ENCODE peak calls at places on chromosomes 16 and 17, in six cellular contexts. C, R, D, S, E and K are unnamed samples.

GRCh38 chr17:45242015-45242414 is 19.9 kb downstream of the SPATA32 start:
- DNase-seq in C (no peak), R (no peak), D (no peak), S (no peak), E (no peak), K (no peak)

GRCh38 chr17:41211845-41212466 is 14.5 kb upstream of the KRTAP9-2 start:
- DNase-seq in C (peak), R (no peak), D (no peak), S (no peak), E (no peak), K (no peak)

GRCh38 chr16:56346131-56346890 is 79.0 kb downstream of the AMFR start:
- DNase-seq in C (no peak), R (no peak), D (no peak), S (no peak), E (no peak), K (no peak)

GRCh38 chr16:50473375-50473945 is 74.7 kb upstream of the NKD1 start:
- DNase-seq in C (no peak), R (peak), D (peak), S (no peak), E (peak), K (peak)

GRCh38 chr17:43085489-43085888 is 39.7 kb downstream of the BRCA1 start:
- DNase-seq in C (peak), R (peak), D (no peak), S (peak), E (peak), K (no peak)

GRCh38 chr17:39606434-39607056 is 1.2 kb downstream of the NEUROD2 start:
- DNase-seq in C (peak), R (no peak), D (no peak), S (no peak), E (no peak), K (no peak)

GRCh38 chr16:30084816-30085159 is 6.9 kb downstream of the TBX6 start:
- DNase-seq in C (no peak), R (no peak), D (no peak), S (no peak), E (no peak), K (no peak)

GRCh38 chr17:50365649-50366393 is 7.2 kb downstream of the MRPL27 start:
- DNase-seq in C (no peak), R (no peak), D (no peak), S (no peak), E (no peak), K (no peak)

GRCh38 chr16:86874141-86874540 is 295.8 kb downstream of the FOXL1 start:
- DNase-seq in C (no peak), R (no peak), D (no peak), S (peak), E (peak), K (peak)

GRCh38 chr17:37519241-37519985 is 29.7 kb downstream of the DUSP14 start:
- DNase-seq in C (no peak), R (no peak), D (no peak), S (no peak), E (peak), K (no peak)

GRCh38 chr17:43879723-43880419 is 27.5 kb downstream of the MPP2 start:
- DNase-seq in C (no peak), R (no peak), D (no peak), S (no peak), E (no peak), K (no peak)

GRCh38 chr17:32519769-32520701 is 33.2 kb downstream of the CDK5R1 start:
- DNase-seq in C (no peak), R (peak), D (peak), S (peak), E (no peak), K (no peak)

GRCh38 chr16:3623642-3624041 is 12.2 kb upstream of the SLX4 start:
- DNase-seq in C (no peak), R (no peak), D (no peak), S (no peak), E (no peak), K (no peak)

GRCh38 chr16:88491001-88491559 is 38.0 kb downstream of the ZFPM1 start:
- DNase-seq in C (no peak), R (no peak), D (no peak), S (no peak), E (no peak), K (no peak)

GRCh38 chr16:527015-527903 is at the start of gene CAPN15:
- DNase-seq in C (peak), R (peak), D (peak), S (peak), E (peak), K (peak)

GRCh38 chr17:79950711-79951110 is 85.0 kb downstream of the TBC1D16 start:
- DNase-seq in C (no peak), R (no peak), D (no peak), S (no peak), E (no peak), K (no peak)

GRCh38 chr17:45372325-45372869 is 55.6 kb upstream of the MAP3K14 start:
- DNase-seq in C (peak), R (no peak), D (no peak), S (no peak), E (no peak), K (no peak)

GRCh38 chr17:18258356-18259038 is at the start of gene FLII:
- DNase-seq in C (peak), R (peak), D (no peak), S (peak), E (peak), K (peak)

GRCh38 chr16:53080345-53081031 is 25.7 kb downstream of the CHD9 start:
- DNase-seq in C (peak), R (no peak), D (no peak), S (peak), E (no peak), K (no peak)

GRCh38 chr17:75504347-75505151 is 10.8 kb downstream of the CASKIN2 start:
- DNase-seq in C (peak), R (peak), D (no peak), S (no peak), E (peak), K (peak)

GRCh38 chr17:27340990-27341595 is 47.2 kb downstream of the WSB1 start:
- DNase-seq in C (no peak), R (no peak), D (no peak), S (no peak), E (no peak), K (no peak)

GRCh38 chr17:75447951-75448856 is 8.2 kb upstream of the TMEM94 start:
- DNase-seq in C (no peak), R (peak), D (no peak), S (no peak), E (peak), K (no peak)

GRCh38 chr17:40456396-40456951 is 13.2 kb downstream of the IGFBP4 start:
- DNase-seq in C (peak), R (no peak), D (no peak), S (no peak), E (no peak), K (no peak)

GRCh38 chr16:11672206-11673090 is 4.2 kb downstream of the SNN start:
- DNase-seq in C (no peak), R (no peak), D (peak), S (no peak), E (no peak), K (peak)

GRCh38 chr16:56603589-56603988 is 4.8 kb upstream of the MT2A start:
- DNase-seq in C (peak), R (peak), D (no peak), S (peak), E (peak), K (peak)

GRCh38 chr17:66403846-66404597 is 101.6 kb downstream of the PRKCA start:
- DNase-seq in C (no peak), R (no peak), D (no peak), S (no peak), E (no peak), K (no peak)

GRCh38 chr17:81980752-81981239 is 3.4 kb downstream of the ASPSCR1 start:
- DNase-seq in C (no peak), R (no peak), D (no peak), S (no peak), E (peak), K (no peak)

GRCh38 chr16:71526111-71526998 is at the start of gene CHST4:
- DNase-seq in C (peak), R (no peak), D (no peak), S (no peak), E (peak), K (peak)
- H3K4me3 ChIP-seq in C (no peak), R (no peak), D (no peak), S (no peak), E (no peak), K (peak)

GRCh38 chr17:1643999-1644492 is 1.5 kb downstream of the SCARF1 start:
- DNase-seq in C (no peak), R (no peak), D (no peak), S (peak), E (no peak), K (no peak)

GRCh38 chr17:1645207-1646171 is at the start of gene SCARF1:
- DNase-seq in C (no peak), R (no peak), D (no peak), S (peak), E (no peak), K (no peak)

GRCh38 chr17:1641065-1641403 is 4.5 kb downstream of the SCARF1 start:
- DNase-seq in C (no peak), R (no peak), D (no peak), S (no peak), E (no peak), K (no peak)

GRCh38 chr17:1644493-1645206 is 882 bp downstream of the SCARF1 start:
- DNase-seq in C (no peak), R (no peak), D (peak), S (peak), E (no peak), K (peak)

GRCh38 chr17:1643293-1643998 is 2.1 kb downstream of the SCARF1 start:
- DNase-seq in C (peak), R (no peak), D (no peak), S (no peak), E (no peak), K (peak)
- TF ChIP-seq POLR2A in C (no peak), R (no peak), D (peak), S (no peak), E (no peak), K (no peak)

DNA sequence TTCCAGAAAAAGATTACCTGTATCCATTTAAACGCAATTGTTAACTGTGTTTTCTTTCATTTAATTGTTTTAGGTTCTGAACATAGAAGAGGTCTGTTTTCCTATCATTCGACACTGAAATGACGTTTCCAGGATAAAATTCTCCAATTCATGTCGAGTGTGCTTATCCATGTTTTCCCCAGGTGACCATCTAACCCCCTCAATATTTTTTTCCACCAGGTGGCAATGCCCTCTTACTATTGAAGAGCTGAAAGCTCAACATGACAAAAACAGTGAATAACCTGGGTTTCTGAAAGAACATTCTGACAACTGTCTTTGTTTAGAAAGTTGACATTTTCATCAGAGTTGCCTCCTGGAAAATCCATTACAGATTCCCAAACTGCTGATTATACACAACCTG is 948.7 kb downstream of the KCNJ2 start:
- DNase-seq in C (peak), R (no peak), D (no peak), S (no peak), E (no peak), K (no peak)
- TF ChIP-seq MYC in C (no peak), R (no peak), D (no peak), S (no peak), E (no peak), K (no peak)

DNA sequence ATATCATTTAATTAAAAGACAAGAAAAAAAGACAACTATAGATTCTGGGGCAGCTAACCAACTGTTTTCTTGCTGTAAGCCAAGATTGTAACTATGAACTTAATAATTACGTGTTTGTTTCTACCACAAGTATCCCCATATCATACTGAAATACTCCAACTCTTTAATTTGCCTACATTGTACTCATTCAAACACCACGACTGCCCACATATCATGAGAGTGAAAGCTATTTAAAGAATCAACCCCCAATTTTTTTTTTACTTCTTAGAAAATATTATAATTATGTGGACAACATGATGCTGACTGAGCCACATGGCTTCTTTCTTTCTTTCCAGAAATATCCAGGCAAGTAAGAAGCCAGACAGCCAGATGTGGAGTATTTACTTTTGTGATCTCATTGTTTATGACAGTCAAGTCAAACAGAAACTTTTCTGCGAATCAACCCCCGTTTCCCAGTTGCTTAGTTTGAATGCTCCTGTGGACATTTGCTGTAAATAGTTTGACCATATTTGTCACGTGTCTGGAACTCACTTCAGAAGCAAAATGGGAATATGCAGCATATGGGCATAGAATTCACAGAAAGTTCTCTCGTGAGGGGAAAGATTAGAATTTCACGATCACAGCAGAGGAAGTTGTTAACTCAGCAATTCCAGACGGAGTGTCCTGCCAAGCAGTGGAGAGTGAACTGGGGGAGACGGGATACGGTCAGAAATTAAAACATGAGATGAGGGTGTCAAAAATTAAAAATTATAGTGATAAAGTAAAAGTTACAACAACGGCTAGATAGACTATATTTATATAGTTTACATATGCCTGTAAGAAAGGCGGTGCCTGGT is 126.7 kb upstream of the PSMD7 start:
- DNase-seq in C (peak), R (no peak), D (no peak), S (peak), E (no peak), K (no peak)
- H3K4me3 ChIP-seq in C (no peak), R (no peak), D (no peak), S (no peak), E (no peak), K (no peak)

GRCh38 chr17:7889166-7889584 is 586 bp downstream of the CHD3 start:
- DNase-seq in C (peak), R (peak), D (no peak), S (peak), E (peak), K (no peak)

GRCh38 chr17:7887038-7887481 is 1.5 kb upstream of the CHD3 start:
- DNase-seq in C (no peak), R (no peak), D (no peak), S (no peak), E (no peak), K (no peak)

GRCh38 chr17:7886227-7887037 is 2.2 kb upstream of the CHD3 start:
- DNase-seq in C (peak), R (no peak), D (no peak), S (peak), E (peak), K (peak)

GRCh38 chr17:7888184-7888920 is at the start of gene CHD3:
- DNase-seq in C (no peak), R (no peak), D (no peak), S (no peak), E (peak), K (no peak)

DNA sequence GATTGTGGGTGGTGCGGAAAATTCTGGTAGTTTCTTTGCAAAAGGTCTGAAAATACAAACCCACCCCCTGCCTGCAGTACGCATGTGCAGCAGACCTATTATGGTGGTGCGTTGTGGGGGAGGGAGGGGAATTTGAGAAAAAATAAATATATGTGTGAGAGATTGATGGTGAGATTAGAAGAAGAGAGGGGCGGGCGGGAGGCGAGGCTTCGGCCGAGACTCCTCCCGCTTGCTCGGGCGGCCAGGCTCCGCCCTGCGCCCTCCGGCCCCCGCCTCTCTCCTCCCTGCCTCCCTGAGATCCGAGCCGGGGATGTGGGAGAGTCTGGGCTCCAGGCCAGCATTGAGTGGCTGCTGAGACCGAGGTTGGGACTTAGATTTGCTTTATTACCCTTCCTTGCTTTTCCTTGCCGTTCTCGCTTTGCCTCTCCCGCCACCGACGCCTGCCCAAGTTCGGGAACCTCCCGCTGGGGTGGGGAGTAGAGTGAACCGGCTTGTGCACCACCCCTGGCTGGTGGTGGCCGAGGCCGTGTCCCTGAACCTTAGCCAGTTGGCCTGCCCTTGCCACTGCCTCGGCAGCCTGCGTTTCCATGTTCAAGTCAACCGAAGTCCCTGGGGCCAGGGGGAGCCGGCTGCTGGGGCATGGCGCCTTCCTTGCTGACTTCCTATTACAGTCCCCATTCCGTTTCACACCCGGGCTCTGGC is 956 bp upstream of the CHD3 start:
- DNase-seq in C (peak), R (peak), D (peak), S (peak), E (peak), K (peak)
- TF ChIP-seq POLR2A in C (peak), R (peak), D (no peak), S (peak), E (no peak), K (no peak)

GRCh38 chr17:9668532-9668931 is 23.2 kb downstream of the USP43 start:
- DNase-seq in C (no peak), R (no peak), D (no peak), S (no peak), E (no peak), K (peak)
- TF ChIP-seq MYC in C (no peak), R (no peak), D (no peak), S (no peak), E (no peak), K (no peak)

DNA sequence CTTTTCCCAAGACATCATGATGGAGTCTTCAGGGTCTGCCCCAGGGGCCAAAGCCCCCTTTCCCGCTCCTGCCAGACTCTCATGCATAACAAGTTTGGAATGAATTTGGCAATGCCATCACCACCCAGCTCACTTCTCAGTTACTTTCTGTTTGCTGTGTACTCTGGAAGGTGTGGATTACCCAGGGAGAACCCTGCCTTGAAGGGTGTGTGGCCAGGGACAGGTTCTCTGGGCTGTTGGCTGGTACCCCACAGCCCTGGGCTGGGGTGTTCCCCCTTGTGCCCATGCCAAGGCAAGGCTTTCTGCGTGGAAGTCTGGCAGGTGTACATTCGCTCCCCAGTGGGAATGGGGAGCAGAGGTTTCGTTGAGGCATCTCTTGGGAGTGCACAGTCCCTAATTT is 187.7 kb downstream of the CCDC182 start:
- DNase-seq in C (no peak), R (no peak), D (no peak), S (no peak), E (no peak), K (no peak)
- H3K4me3 ChIP-seq in C (no peak), R (no peak), D (no peak), S (no peak), E (no peak), K (no peak)

GRCh38 chr17:7857724-7858486 is at the start of gene CYB5D1:
- DNase-seq in C (peak), R (peak), D (no peak), S (peak), E (peak), K (peak)
- TF ChIP-seq POLR2A in C (peak), R (peak), D (peak), S (no peak), E (peak), K (no peak)

GRCh38 chr16:79970091-79970490 is 369.6 kb upstream of the MAF start:
- DNase-seq in C (no peak), R (no peak), D (no peak), S (no peak), E (no peak), K (no peak)

GRCh38 chr16:79969458-79969857 is 368.9 kb upstream of the MAF start:
- DNase-seq in C (no peak), R (no peak), D (no peak), S (no peak), E (no peak), K (no peak)

GRCh38 chr16:79972053-79972704 is 371.6 kb upstream of the MAF start:
- DNase-seq in C (peak), R (no peak), D (no peak), S (no peak), E (peak), K (peak)

GRCh38 chr16:79971237-79971572 is 370.7 kb upstream of the MAF start:
- DNase-seq in C (no peak), R (no peak), D (no peak), S (no peak), E (no peak), K (no peak)

GRCh38 chr16:79970551-79971236 is 370.2 kb upstream of the MAF start:
- DNase-seq in C (peak), R (no peak), D (no peak), S (no peak), E (peak), K (peak)
- TF ChIP-seq MYC in C (no peak), R (no peak), D (no peak), S (no peak), E (peak), K (no peak)

GRCh38 chr17:48637323-48638260 is 11.4 kb upstream of the HOXB9 start:
- DNase-seq in C (peak), R (no peak), D (no peak), S (no peak), E (no peak), K (no peak)
- H3K4me3 ChIP-seq in C (no peak), R (no peak), D (no peak), S (no peak), E (no peak), K (no peak)